ENCODE peak calls at places on chromosomes 4 and X, in seven cellular contexts. O, D, R, H, Q, K and T are unnamed samples.

GRCh38 chr4:857461-857860 is 31.5 kb upstream of the CPLX1 start:
- DNase-seq in O (no peak), D (no peak), R (no peak), H (no peak), Q (no peak), K (no peak), T (no peak)

GRCh38 chrX:108735680-108736508 is 469 bp downstream of the IRS4 start:
- DNase-seq in O (no peak), D (peak; percentile 24), R (no peak), H (no peak), Q (no peak), K (no peak), T (no peak)

GRCh38 chr4:174378951-174379350 is 95.2 kb downstream of the CEP44 start:
- DNase-seq in O (no peak), D (no peak), R (no peak), H (no peak), Q (no peak), K (no peak), T (no peak)

GRCh38 chr4:73936969-73937368 is 44.9 kb downstream of the PF4 start:
- DNase-seq in O (no peak), D (no peak), R (no peak), H (no peak), Q (no peak), K (no peak), T (no peak)

GRCh38 chr4:38371391-38371851 is 292.6 kb upstream of the KLF3 start:
- DNase-seq in O (no peak), D (no peak), R (no peak), H (no peak), Q (no peak), K (no peak), T (no peak)

GRCh38 chr4:86660407-86660806 is 66.3 kb downstream of the PTPN13 start:
- DNase-seq in O (no peak), D (no peak), R (no peak), H (no peak), Q (no peak), K (no peak), T (no peak)

GRCh38 chr4:183165371-183165770 is 66.3 kb downstream of the WWC2 start:
- DNase-seq in O (no peak), D (no peak), R (no peak), H (no peak), Q (no peak), K (no peak), T (no peak)

GRCh38 chr4:159023741-159024140 is 79.1 kb upstream of the RAPGEF2 start:
- DNase-seq in O (no peak), D (no peak), R (peak; percentile 78), H (no peak), Q (no peak), K (no peak), T (no peak)

GRCh38 chrX:41301438-41301824 is 32.5 kb upstream of the DDX3X start:
- DNase-seq in O (no peak), D (no peak), R (no peak), H (no peak), Q (no peak), K (no peak), T (no peak)

GRCh38 chr4:44928062-44928380 is 201.7 kb upstream of the GNPDA2 start:
- DNase-seq in O (no peak), D (no peak), R (no peak), H (no peak), Q (no peak), K (no peak), T (no peak)

GRCh38 chr4:150072471-150072870 is 5.8 kb upstream of the DCLK2 start:
- DNase-seq in O (no peak), D (no peak), R (no peak), H (no peak), Q (no peak), K (no peak), T (no peak)

GRCh38 chrX:41164469-41164868 is 79.2 kb downstream of the USP9X start:
- DNase-seq in O (no peak), D (no peak), R (no peak), H (no peak), Q (no peak), K (no peak), T (no peak)

GRCh38 chr4:3829954-3830773 is 64.0 kb downstream of the ADRA2C start:
- DNase-seq in O (no peak), D (no peak), R (no peak), H (no peak), Q (no peak), K (no peak), T (no peak)

GRCh38 chr4:123786955-123787354 is 390.4 kb downstream of the SPRY1 start:
- DNase-seq in O (no peak), D (peak; percentile 34), R (peak; percentile 83), H (no peak), Q (no peak), K (no peak), T (no peak)

GRCh38 chr4:158327525-158327924 is 117.2 kb downstream of the TMEM144 start:
- DNase-seq in O (no peak), D (no peak), R (no peak), H (no peak), Q (no peak), K (peak; percentile 21), T (no peak)

GRCh38 chrX:48918644-48919340 is at the start of gene PIM2:
- DNase-seq in O (peak; percentile 63), D (peak; percentile 91), R (peak; percentile 95), H (peak; percentile 92), Q (peak; percentile 87), K (peak; percentile 95), T (peak; percentile 75)

GRCh38 chrX:48919360-48919821 is 567 bp upstream of the PIM2 start:
- DNase-seq in O (no peak), D (no peak), R (no peak), H (no peak), Q (no peak), K (no peak), T (no peak)

GRCh38 chrX:48919947-48920712 is 1.3 kb upstream of the PIM2 start:
- DNase-seq in O (no peak), D (no peak), R (no peak), H (no peak), Q (no peak), K (no peak), T (no peak)

GRCh38 chrX:48917139-48917980 is 1.5 kb downstream of the PIM2 start:
- DNase-seq in O (peak; percentile 74), D (peak; percentile 88), R (peak; percentile 95), H (peak; percentile 91), Q (peak; percentile 83), K (peak; percentile 91), T (peak; percentile 55)

GRCh38 chrX:48918303-48918643 is 551 bp downstream of the PIM2 start:
- DNase-seq in O (no peak), D (no peak), R (no peak), H (no peak), Q (no peak), K (no peak), T (peak; percentile 12)
- H3K4me1 ChIP-seq in O (peaks cover 5% of the 10 kb centered on the region), D (no peaks in the 10 kb centered on the region), R (no peaks in the 10 kb centered on the region), H (peaks cover 28% of the 10 kb centered on the region), Q (no peaks in the 10 kb centered on the region), K (peaks cover 40% of the 10 kb centered on the region), T (no peaks in the 10 kb centered on the region)

GRCh38 chr4:145480257-145480656 is 1.4 kb upstream of the SMAD1 start:
- DNase-seq in O (no peak), D (no peak), R (no peak), H (no peak), Q (no peak), K (no peak), T (no peak)

GRCh38 chr4:145484240-145484846 is 2.7 kb downstream of the SMAD1 start:
- DNase-seq in O (no peak), D (no peak), R (no peak), H (no peak), Q (no peak), K (no peak), T (no peak)

GRCh38 chr4:145481942-145482208 is 222 bp downstream of the SMAD1 start:
- DNase-seq in O (no peak), D (no peak), R (no peak), H (no peak), Q (no peak), K (no peak), T (no peak)

GRCh38 chr4:145482209-145483021 is 762 bp downstream of the SMAD1 start:
- DNase-seq in O (peak; percentile 16), D (peak; percentile 44), R (peak; percentile 78), H (peak; percentile 82), Q (peak; percentile 57), K (no peak), T (no peak)

GRCh38 chr4:145481164-145481941 is at the start of gene SMAD1:
- DNase-seq in O (peak; percentile 57), D (peak; percentile 75), R (peak; percentile 90), H (peak; percentile 86), Q (peak; percentile 86), K (peak; percentile 13), T (no peak)
- TF ChIP-seq POLR2A in O (no peak), D (peak; percentile 32), R (no peak), H (no peak), Q (no peak), K (no peak), T (peak; percentile 70)

DNA sequence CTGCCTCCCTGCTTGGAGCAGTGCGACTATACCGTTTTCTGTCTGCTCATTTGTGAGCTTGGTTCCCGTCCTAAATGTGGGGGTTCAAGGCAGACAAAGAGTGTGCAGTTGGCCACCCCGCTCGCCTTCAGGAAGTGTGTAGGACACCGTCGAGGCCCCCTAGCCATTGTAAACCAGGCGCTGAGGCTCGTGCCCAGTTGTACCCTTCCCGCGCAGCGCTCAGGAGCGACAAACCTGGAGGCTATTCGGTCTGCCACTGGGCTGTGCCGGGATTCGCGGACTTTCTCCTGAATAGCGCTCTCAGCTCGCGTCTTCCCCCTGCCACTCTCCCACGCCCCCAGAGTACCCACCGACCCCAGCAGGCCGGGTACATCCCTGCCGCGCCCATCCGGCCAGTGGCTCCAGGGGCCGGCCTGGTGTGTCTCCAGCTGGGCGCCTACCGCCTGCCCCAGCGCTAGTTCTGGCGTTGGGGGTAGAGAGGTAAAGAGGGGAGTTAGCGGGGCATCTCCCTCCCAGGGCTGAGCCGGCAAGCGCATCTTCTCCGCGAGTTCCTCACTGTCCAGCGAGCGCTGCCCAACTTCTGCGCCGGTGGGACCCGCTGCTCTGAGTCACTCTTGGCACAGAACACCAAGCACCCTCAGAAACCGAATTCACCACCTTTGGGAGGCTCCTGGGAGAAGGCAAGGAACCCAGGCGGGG is 880 bp upstream of the LONRF3 start:
- DNase-seq in O (no peak), D (peak; percentile 15), R (peak; percentile 77), H (peak; percentile 77), Q (no peak), K (no peak), T (no peak)
- H3K4me3 ChIP-seq in O (no peak overlapping the region), D (peak overlapping the region; percentile 54), R (peak overlapping the region; percentile 68), H (peak overlapping the region; percentile 61), Q (peak overlapping the region; percentile 67), K (no peak overlapping the region), T (peak overlapping the region; percentile 53)

GRCh38 chr4:139774759-139775487 is 109.3 kb downstream of the MGST2 start:
- DNase-seq in O (no peak), D (no peak), R (no peak), H (no peak), Q (no peak), K (no peak), T (no peak)

GRCh38 chr4:139779653-139780052 is 114.0 kb downstream of the MGST2 start:
- DNase-seq in O (no peak), D (no peak), R (no peak), H (no peak), Q (no peak), K (no peak), T (no peak)

GRCh38 chr4:139773560-139774318 is 108.1 kb downstream of the MGST2 start:
- DNase-seq in O (no peak), D (no peak), R (no peak), H (no peak), Q (no peak), K (no peak), T (no peak)

GRCh38 chr4:139777757-139778156 is 112.1 kb downstream of the MGST2 start:
- DNase-seq in O (no peak), D (no peak), R (no peak), H (no peak), Q (no peak), K (no peak), T (no peak)

GRCh38 chr4:139776235-139776634 is 110.6 kb downstream of the MGST2 start:
- DNase-seq in O (no peak), D (no peak), R (no peak), H (no peak), Q (no peak), K (no peak), T (no peak)
- H3K4me1 ChIP-seq in O (no peaks in the 10 kb centered on the region), D (no peaks in the 10 kb centered on the region), R (no peaks in the 10 kb centered on the region), H (no peaks in the 10 kb centered on the region), Q (no peaks in the 10 kb centered on the region), K (no peaks in the 10 kb centered on the region), T (no peaks in the 10 kb centered on the region)